ENCODE peak calls at places on chromosomes 3 and 15, in four cellular contexts. T is stomach; Q is GM23248; U is CD4-positive, CD25-positive, alpha-beta regulatory T cell. C is an unnamed sample. For H3K9me3, the result is how much of the 10 kb centered on the place peaks cover.

GRCh38 chr3:40290396-40290795 is 19.1 kb upstream of the EIF1B start:
- DNase-seq in T (no peak), Q (no peak), U (no peak), C (peak)

GRCh38 chr15:40871749-40872617 is 2.1 kb downstream of the RHOV start:
- DNase-seq in T (peak), Q (no peak), U (no peak), C (no peak)

GRCh38 chr3:38027466-38028465 is 1.7 kb downstream of the PLCD1 start:
- DNase-seq in T (no peak), Q (no peak), U (no peak), C (no peak)

GRCh38 chr15:52462806-52463360 is 65.8 kb downstream of the MYO5A start:
- DNase-seq in T (no peak), Q (no peak), U (no peak), C (no peak)

GRCh38 chr3:57559526-57559925 is 3.5 kb downstream of the PDE12 start:
- DNase-seq in T (no peak), Q (peak), U (no peak), C (no peak)

GRCh38 chr3:138594150-138594934 is at the start of gene CEP70:
- DNase-seq in T (peak), Q (peak), U (peak), C (peak)

GRCh38 chr15:101288905-101289513 is 6.0 kb downstream of the SNRPA1 start:
- DNase-seq in T (no peak), Q (peak), U (peak), C (no peak)

GRCh38 chr3:12914075-12914474 is 72.7 kb upstream of the RPL32 start:
- DNase-seq in T (no peak), Q (no peak), U (no peak), C (no peak)

GRCh38 chr3:37291275-37291700 is 116.9 kb upstream of the LRRFIP2 start:
- DNase-seq in T (no peak), Q (peak), U (no peak), C (no peak)

GRCh38 chr15:36235173-36235572 is 344.3 kb upstream of the CDIN1 start:
- DNase-seq in T (no peak), Q (no peak), U (no peak), C (no peak)

GRCh38 chr3:105368575-105369500 is 2.1 kb downstream of the ALCAM start:
- DNase-seq in T (peak), Q (peak), U (peak), C (peak)

GRCh38 chr3:33883538-33884203 is 85.2 kb downstream of the PDCD6IP start:
- DNase-seq in T (no peak), Q (peak), U (no peak), C (no peak)

GRCh38 chr3:187976361-187976900 is 177.5 kb upstream of the LPP start:
- DNase-seq in T (no peak), Q (no peak), U (no peak), C (no peak)

GRCh38 chr3:138234401-138235179 is 47.5 kb downstream of the ARMC8 start:
- DNase-seq in T (no peak), Q (peak), U (no peak), C (no peak)

GRCh38 chr15:60767134-60767824 is 288.3 kb upstream of the ICE2 start:
- DNase-seq in T (no peak), Q (no peak), U (no peak), C (no peak)

DNA sequence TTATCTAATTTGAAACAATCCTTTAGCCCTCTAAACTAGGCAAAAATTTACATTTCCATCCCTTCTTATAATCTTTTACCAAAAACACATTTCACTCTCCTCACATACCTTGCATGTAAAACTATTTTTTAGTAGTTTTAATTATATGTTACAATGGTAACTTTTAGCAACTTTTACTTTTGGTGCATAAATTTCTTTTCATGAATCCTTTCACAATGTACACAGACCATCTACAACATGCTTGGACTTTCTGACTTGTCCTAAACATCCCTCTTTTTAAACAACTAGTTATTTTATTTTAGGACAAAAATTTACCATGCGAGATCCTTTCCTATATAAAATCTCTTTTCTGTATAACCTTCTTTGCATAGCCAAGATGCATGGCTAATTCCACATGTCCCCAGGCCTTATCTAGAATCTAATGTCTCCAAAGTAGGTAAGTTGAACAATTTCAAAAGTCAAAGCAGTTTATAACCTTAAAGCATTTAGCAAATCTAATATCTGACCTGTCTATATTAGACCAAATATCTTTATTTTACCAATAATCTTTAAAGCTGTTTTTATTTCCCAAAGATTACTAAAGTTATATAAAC is 14.4 kb upstream of the ALDH1L1 start:
- DNase-seq in T (no peak), Q (no peak), U (no peak), C (no peak)
- H3K9me3 ChIP-seq in T (under half), Q (under half), U (under half), C (under half)

GRCh38 chr15:25185156-25185710 is 230.4 kb downstream of the SNRPN start:
- DNase-seq in T (no peak), Q (no peak), U (no peak), C (no peak)
- H3K9me3 ChIP-seq in T (half or more), Q (under half), U (half or more), C (under half)

GRCh38 chr15:86553116-86553515 is 473.4 kb downstream of the AGBL1 start:
- DNase-seq in T (no peak), Q (no peak), U (no peak), C (no peak)
- H3K9me3 ChIP-seq in T (under half), Q (under half), U (under half), C (under half)

GRCh38 chr15:54504695-54505094 is 526.5 kb downstream of the UNC13C start:
- DNase-seq in T (no peak), Q (no peak), U (no peak), C (no peak)
- H3K9me3 ChIP-seq in T (under half), Q (under half), U (under half), C (under half)

C was measured in T-helper 17 cell.